ENCODE peak calls at places on chromosomes 11 and 22, in four cellular contexts. U is H1, F is K562, Q is HepG2. K is an unnamed sample.

GRCh38 chr11:111322534-111322933 is 24.2 kb downstream of the POU2AF3 start:
- DNase-seq in Q (no peak), U (no peak), F (no peak), K (no peak)

GRCh38 chr11:68257477-68258362 is 14.1 kb downstream of the C11orf24 start:
- DNase-seq in U (peak), Q (peak), F (peak), K (peak)

GRCh38 chr11:45150943-45151342 is 4.5 kb downstream of the PRDM11 start:
- DNase-seq in U (no peak), Q (no peak), F (no peak), K (no peak)

GRCh38 chr11:59263225-59263894 is 50.6 kb upstream of the MPEG1 start:
- DNase-seq in Q (peak), F (no peak), U (peak), K (peak)

GRCh38 chr22:50027639-50028537 is 15.3 kb upstream of the IL17REL start:
- DNase-seq in U (no peak), Q (no peak), F (no peak), K (no peak)

GRCh38 chr22:46484861-46485595 is 52.4 kb downstream of the CELSR1 start:
- DNase-seq in Q (no peak), U (no peak), F (no peak), K (no peak)

GRCh38 chr11:17786824-17787525 is 52.4 kb downstream of the KCNC1 start:
- DNase-seq in Q (no peak), U (no peak), F (peak), K (peak)

GRCh38 chr11:19242184-19242932 is 1.6 kb upstream of the E2F8 start:
- DNase-seq in U (peak), Q (no peak), F (no peak), K (no peak)

GRCh38 chr11:77207618-77208313 is 79.7 kb downstream of the MYO7A start:
- DNase-seq in U (no peak), Q (no peak), F (no peak), K (no peak)

GRCh38 chr11:23112987-23113886 is 253.0 kb upstream of the CCDC179 start:
- DNase-seq in F (peak), Q (peak), U (peak), K (no peak)

GRCh38 chr11:45453721-45454120 is 167.6 kb upstream of the SYT13 start:
- DNase-seq in U (no peak), Q (no peak), F (no peak), K (no peak)

GRCh38 chr11:116697011-116697410 is 75.8 kb downstream of the BUD13 start:
- DNase-seq in U (peak), F (no peak), Q (no peak), K (no peak)

GRCh38 chr11:32137263-32137662 is 46.4 kb downstream of the RCN1 start:
- DNase-seq in U (no peak), F (no peak), Q (no peak), K (peak)

GRCh38 chr11:73428227-73428626 is 52.0 kb downstream of the RELT start:
- DNase-seq in F (no peak), U (no peak), Q (no peak), K (no peak)

GRCh38 chr11:74009230-74009547 is 304 bp upstream of the UCP3 start:
- DNase-seq in U (no peak), Q (no peak), F (no peak), K (no peak)

GRCh38 chr22:19663286-19663815 is 51.0 kb upstream of the SEPTIN5 start:
- DNase-seq in F (no peak), Q (no peak), U (no peak), K (no peak)

GRCh38 chr22:49850021-49850911 is 3.4 kb upstream of the ZBED4 start:
- DNase-seq in Q (no peak), F (no peak), U (no peak), K (no peak)

GRCh38 chr11:30423886-30424285 is 101.0 kb downstream of the ARL14EP start:
- DNase-seq in U (no peak), Q (no peak), F (no peak), K (no peak)

GRCh38 chr11:20342347-20343279 is 20.9 kb upstream of the HTATIP2 start:
- DNase-seq in U (peak), F (peak), Q (peak), K (no peak)

GRCh38 chr11:5225480-5225871 is 1.4 kb downstream of the HBB start:
- DNase-seq in Q (no peak), U (no peak), F (peak), K (no peak)

GRCh38 chr11:69975822-69976221 is 102.3 kb upstream of the ANO1 start:
- DNase-seq in U (no peak), F (no peak), Q (no peak), K (no peak)

GRCh38 chr11:12085371-12086251 is 24.8 kb upstream of the MICAL2 start:
- DNase-seq in U (no peak), Q (peak), F (no peak), K (no peak)

DNA sequence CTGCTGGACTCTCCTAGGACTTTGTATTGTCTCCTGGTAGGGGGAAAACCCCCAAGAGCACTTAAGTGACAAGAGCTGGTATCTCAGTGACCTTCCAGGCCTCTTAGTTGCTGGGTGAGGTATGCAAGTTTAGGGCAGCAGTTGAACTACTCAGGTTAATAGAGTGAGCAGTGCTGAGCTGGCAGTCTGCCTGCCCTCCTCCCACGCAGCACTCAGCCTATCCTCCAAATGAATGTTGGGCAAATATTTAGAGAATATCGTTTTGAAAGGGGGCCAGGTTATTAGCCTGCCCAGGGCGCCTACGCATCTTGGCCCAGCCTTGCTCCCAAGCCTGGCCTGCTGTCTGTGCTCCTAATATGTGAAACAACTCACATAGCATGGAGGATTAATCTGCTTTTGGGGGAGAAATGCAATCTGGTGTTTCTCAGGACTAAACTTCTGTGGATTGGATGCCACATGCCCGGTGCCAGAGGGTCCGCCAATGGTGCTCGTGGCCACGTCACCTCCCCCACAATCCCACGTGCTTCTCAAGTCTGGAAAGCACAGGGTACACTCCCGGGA is 67.5 kb downstream of the SPON1 start:
- DNase-seq in Q (no peak), F (peak), U (no peak), K (no peak)
- TF ChIP-seq RAD21 in Q (no peak), F (no peak), U (no peak), K (no peak)

GRCh38 chr11:115244758-115245157 is 259.5 kb downstream of the CADM1 start:
- DNase-seq in F (no peak), Q (no peak), U (no peak), K (no peak)

GRCh38 chr11:115238802-115239201 is 265.4 kb downstream of the CADM1 start:
- DNase-seq in F (no peak), Q (no peak), U (no peak), K (no peak)

GRCh38 chr11:115242982-115243381 is 261.2 kb downstream of the CADM1 start:
- DNase-seq in F (no peak), U (no peak), Q (no peak), K (no peak)

GRCh38 chr11:115244314-115244713 is 259.9 kb downstream of the CADM1 start:
- DNase-seq in F (no peak), Q (no peak), U (no peak), K (no peak)

DNA sequence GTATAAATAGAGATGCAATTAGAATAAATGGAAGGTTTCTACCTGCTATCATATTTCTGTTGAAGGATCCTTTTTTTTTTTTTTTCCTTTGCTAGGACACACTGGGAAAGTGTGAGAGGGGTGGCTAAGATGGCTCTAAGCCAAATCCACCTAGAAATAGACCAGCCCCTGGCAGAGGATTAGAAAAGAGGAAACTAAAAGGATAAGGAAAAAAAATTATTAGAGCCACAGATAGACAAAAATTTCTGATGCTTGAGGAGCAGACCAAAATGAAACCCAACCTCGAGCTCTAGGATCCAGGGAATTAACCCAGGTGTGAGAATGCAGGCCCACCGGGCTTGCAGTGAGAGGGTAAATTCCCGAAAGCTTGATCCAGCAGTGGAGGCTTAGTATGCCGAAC is 262.3 kb downstream of the CADM1 start:
- DNase-seq in U (no peak), Q (no peak), F (no peak), K (no peak)
- TF ChIP-seq YY1 in U (no peak), Q (no peak), F (no peak), K (no peak)

DNA sequence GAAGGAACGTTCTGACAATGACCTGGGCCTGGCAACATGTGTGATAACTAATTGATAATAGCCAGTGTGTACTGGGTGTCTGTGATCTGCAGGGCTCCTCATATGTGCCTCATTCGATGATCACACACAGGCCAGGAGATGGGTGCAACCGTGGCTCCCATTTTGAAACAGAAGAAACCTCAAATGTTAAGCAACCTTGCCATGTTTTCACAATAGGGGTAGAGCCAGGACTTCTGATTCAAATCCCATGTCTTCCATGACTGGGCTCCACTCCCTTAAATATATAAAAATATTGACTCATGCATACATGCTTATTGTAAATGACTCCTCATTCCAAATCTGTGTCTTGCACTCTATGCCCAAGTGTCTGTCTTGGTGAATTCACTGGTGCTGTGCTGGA is 11.1 kb downstream of the APOL3 start:
- DNase-seq in Q (no peak), F (no peak), U (no peak), K (no peak)
- TF ChIP-seq RAD21 in Q (no peak), F (no peak), U (no peak), K (no peak)

GRCh38 chr22:36395922-36396321 is 8.2 kb upstream of the MYH9 start:
- DNase-seq in Q (peak), U (no peak), F (no peak), K (no peak)

GRCh38 chr22:36395061-36395849 is 7.5 kb upstream of the MYH9 start:
- DNase-seq in U (no peak), Q (no peak), F (no peak), K (no peak)

GRCh38 chr22:36398602-36399472 is 11.1 kb upstream of the MYH9 start:
- DNase-seq in F (no peak), U (no peak), Q (peak), K (no peak)

GRCh38 chr22:36397767-36398093 is 10.0 kb upstream of the MYH9 start:
- DNase-seq in U (no peak), F (no peak), Q (no peak), K (no peak)

DNA sequence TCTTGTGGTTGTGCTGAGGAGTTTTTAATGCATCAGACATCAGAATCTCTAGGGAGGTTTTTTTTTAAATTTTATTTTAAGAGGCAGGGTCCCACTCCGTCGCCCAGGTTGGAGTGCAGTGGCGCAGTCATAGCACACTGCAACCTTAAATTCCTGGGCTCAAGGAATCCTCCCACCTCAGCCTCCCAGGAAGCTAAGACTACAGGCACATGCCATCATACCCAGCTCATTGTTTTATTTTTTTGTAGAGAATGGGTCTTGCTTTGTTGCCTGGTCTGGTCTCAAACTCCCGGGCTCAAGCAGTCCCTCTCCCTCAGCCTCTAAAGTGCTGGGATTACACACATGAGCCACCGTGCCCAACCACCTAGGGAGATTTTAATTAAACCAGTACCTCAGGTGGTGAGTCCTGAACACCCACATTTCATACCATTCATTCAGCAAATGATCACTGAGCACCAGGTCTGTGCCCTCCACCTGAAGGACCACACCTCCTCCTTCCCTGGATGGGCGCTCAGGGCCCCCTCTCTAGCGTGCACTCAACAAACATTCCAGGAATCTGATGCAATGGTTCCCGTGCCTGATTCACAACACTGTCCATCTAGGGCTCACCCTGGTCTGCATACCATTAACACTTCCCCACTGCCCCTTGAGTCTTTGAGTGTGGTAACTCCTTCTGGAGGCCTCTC is 9.5 kb upstream of the MYH9 start:
- DNase-seq in U (no peak), F (no peak), Q (peak), K (no peak)
- TF ChIP-seq YY1 in U (no peak), F (no peak), Q (no peak), K (no peak)